ENCODE peak calls at places on chromosome 20, in nine cellular contexts. Z is NB4, L is K562, B is adrenal gland, R is body of pancreas, W is GM12892, K is uterus, X is A549, Y is transverse colon. I is an unnamed sample.

GRCh38 chr20:9903048-9903651 is 64.3 kb upstream of the PAK5 start:
- DNase-seq in B (no peak), Y (no peak), W (no peak), L (peak; percentile 0), Z (peak; percentile 23), X (peak; percentile 18), K (no peak), R (no peak), I (peak; percentile 1)

GRCh38 chr20:45911486-45912343 is at the start of gene PLTP:
- DNase-seq in X (no peak), Z (peak; percentile 81), Y (peak; percentile 60), B (peak; percentile 75), L (peak; percentile 48), W (no peak), K (peak; percentile 83), R (peak; percentile 75), I (peak; percentile 69)

GRCh38 chr20:49712918-49713778 is 530 bp downstream of the B4GALT5 start:
- DNase-seq in X (peak; percentile 27), Z (peak; percentile 82), Y (peak; percentile 48), W (no peak), K (peak; percentile 41), R (peak; percentile 56), B (peak; percentile 54), L (peak; percentile 49), I (peak; percentile 55)

GRCh38 chr20:45390931-45391330 is 12.8 kb upstream of the TP53TG5 start:
- DNase-seq in X (no peak), Z (no peak), B (no peak), W (no peak), R (no peak), Y (no peak), L (no peak), K (no peak), I (no peak)

GRCh38 chr20:51428451-51429143 is 113.9 kb downstream of the NFATC2 start:
- DNase-seq in Y (peak; percentile 33), X (no peak), L (peak; percentile 9), R (peak; percentile 64), Z (no peak), W (no peak), K (peak; percentile 47), B (no peak), I (no peak)

GRCh38 chr20:57266251-57267157 is at the start of gene BMP7:
- DNase-seq in K (no peak), L (no peak), X (no peak), B (no peak), Y (no peak), W (no peak), R (peak; percentile 31), Z (no peak), I (no peak)

GRCh38 chr20:63580796-63581461 is 6.9 kb upstream of the HELZ2 start:
- DNase-seq in L (peak; percentile 68), W (peak; percentile 66), K (peak; percentile 19), R (peak; percentile 44), B (no peak), X (peak; percentile 42), Y (peak; percentile 50), Z (peak; percentile 64), I (no peak)

GRCh38 chr20:38649275-38649891 is 47.8 kb downstream of the ARHGAP40 start:
- DNase-seq in K (no peak), Z (peak; percentile 49), B (no peak), L (peak; percentile 71), W (no peak), Y (no peak), X (no peak), R (no peak), I (peak; percentile 23)

GRCh38 chr20:46131396-46131795 is 13.3 kb downstream of the CD40 start:
- DNase-seq in L (no peak), R (no peak), X (no peak), Y (no peak), B (no peak), W (no peak), Z (no peak), K (no peak), I (no peak)

GRCh38 chr20:51128198-51128597 is 105.3 kb upstream of the KCNG1 start:
- DNase-seq in B (no peak), W (no peak), Y (no peak), R (no peak), K (no peak), L (no peak), Z (no peak), X (no peak), I (no peak)

GRCh38 chr20:41424546-41424945 is 57.9 kb upstream of the EMILIN3 start:
- DNase-seq in K (no peak), X (no peak), Z (no peak), B (no peak), Y (no peak), R (no peak), L (no peak), W (no peak), I (peak; percentile 63)

GRCh38 chr20:43666376-43667328 is at the start of gene MYBL2:
- DNase-seq in W (peak; percentile 74), Y (peak; percentile 67), Z (peak; percentile 86), R (peak; percentile 56), X (peak; percentile 36), B (peak; percentile 40), K (peak; percentile 15), L (peak; percentile 87), I (peak; percentile 93)

GRCh38 chr20:22583773-22584629 is at the start of gene FOXA2:
- DNase-seq in L (peak; percentile 37), W (no peak), B (no peak), X (peak; percentile 75), Y (peak; percentile 79), R (peak; percentile 93), K (no peak), Z (no peak), I (no peak)
- TF ChIP-seq POLR2A in L (no peak), W (no peak), B (no peak), X (peak; percentile 72), Y (no peak), R (peak; percentile 97), K (no peak), Z (no peak), I (no peak)

GRCh38 chr20:11716239-11716944 is 201.3 kb upstream of the BTBD3 start:
- DNase-seq in B (no peak), W (no peak), K (no peak), R (no peak), Z (peak; percentile 84), X (peak; percentile 38), L (peak; percentile 1), Y (no peak), I (peak; percentile 46)
- TF ChIP-seq POLR2A in B (no peak), W (no peak), K (no peak), R (no peak), Z (no peak), X (no peak), L (no peak), Y (no peak), I (no peak)

DNA sequence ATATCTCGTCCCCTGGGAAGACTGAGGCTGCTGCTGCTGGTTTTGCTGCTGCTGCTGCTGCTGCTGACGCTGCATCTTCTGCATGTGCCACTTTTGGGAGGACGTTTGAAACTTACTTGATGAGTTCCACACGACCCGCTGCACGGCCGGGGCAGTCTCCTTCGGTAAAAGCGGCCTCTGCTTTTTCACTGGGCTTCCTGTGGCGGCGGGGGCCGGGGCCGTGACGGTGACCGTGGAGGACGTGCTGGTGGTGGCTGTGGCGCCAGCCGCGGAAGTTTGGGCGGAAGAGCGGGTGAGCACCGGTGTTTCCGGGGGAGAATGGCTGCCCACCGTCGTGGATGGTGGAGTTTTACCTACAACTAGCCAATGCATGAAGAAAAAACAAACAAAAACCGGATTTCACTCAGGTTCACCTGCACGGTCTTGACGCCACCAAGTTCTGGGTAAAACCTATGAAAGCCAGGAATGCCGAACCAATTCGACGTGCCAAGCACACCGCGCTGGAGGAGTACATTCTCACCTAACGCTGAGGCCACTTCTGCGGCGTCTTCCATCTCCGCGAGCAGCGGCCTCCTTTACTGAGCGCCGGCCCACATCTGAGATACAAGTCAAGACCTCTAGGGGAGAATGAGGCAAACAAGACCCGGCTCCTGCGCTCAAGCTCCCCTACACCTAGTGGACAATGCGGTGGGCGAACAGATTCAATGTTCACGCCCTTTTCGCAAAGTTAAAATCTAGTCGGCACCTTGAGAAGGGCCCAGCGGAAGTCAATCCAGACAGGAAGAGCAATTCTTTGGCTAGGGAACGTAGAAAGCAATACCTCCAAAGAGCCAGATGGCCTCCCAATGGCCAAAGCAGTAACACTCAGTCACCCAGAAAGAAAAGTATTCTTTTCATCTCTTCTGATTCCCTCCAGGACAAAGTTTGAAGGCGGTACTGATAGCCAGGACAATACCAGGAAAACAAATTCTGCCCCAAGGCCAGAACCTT is 117.4 kb downstream of the ZMYND8 start:
- DNase-seq in Z (no peak), Y (no peak), B (no peak), R (no peak), X (no peak), K (no peak), L (no peak), W (no peak), I (no peak)
- TF ChIP-seq POLR2A in Z (no peak), Y (no peak), B (no peak), R (no peak), X (no peak), K (no peak), L (no peak), W (no peak), I (no peak)

GRCh38 chr20:31496761-31497295 is 17.4 kb upstream of the HM13 start:
- DNase-seq in K (peak; percentile 76), X (no peak), B (peak; percentile 47), R (peak; percentile 47), W (no peak), Y (peak; percentile 22), Z (no peak), L (no peak), I (no peak)
- TF ChIP-seq POLR2A in K (no peak), X (no peak), B (no peak), R (no peak), W (no peak), Y (no peak), Z (no peak), L (no peak), I (no peak)

GRCh38 chr20:59253779-59254319 is 46.6 kb upstream of the EDN3 start:
- DNase-seq in Y (peak; percentile 12), Z (peak; percentile 95), L (no peak), B (no peak), X (no peak), W (no peak), R (no peak), K (no peak), I (no peak)

GRCh38 chr20:59253325-59253724 is 47.1 kb upstream of the EDN3 start:
- DNase-seq in X (no peak), Y (no peak), Z (peak; percentile 90), B (no peak), R (no peak), K (no peak), L (no peak), W (no peak), I (no peak)

GRCh38 chr20:59255256-59255655 is 45.2 kb upstream of the EDN3 start:
- DNase-seq in W (no peak), X (no peak), Y (no peak), B (no peak), K (no peak), L (no peak), R (no peak), Z (peak; percentile 79), I (no peak)

DNA sequence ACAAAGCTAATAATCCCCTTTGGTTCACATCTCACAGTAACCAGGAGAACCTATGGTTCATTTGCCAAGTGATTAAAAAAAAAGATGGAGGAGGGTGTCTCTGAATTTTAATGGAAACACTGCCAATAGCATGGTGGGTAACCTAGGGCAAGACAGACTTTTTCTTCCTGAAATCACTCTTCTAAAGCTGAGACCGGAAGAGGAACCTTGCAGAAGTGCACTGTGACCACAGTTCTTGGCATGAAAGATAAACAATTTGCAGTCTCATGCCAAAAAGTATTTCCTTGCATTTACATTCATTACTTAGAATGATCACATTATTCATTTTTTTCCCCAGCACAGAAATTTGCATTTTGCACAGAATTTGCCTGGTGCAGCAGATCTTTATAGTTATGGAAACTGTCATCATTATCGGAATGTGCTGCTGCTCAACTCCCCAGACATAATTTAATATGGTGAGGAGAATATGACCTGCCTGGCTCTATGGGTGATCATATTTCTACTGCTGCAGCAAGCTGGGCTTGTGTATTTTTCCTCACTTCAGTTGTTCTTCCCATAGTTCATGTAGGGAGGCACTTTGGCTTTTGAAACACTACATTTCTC is 42.2 kb upstream of the EDN3 start:
- DNase-seq in L (no peak), Y (no peak), B (no peak), R (no peak), W (no peak), K (no peak), Z (peak; percentile 89), X (no peak), I (no peak)
- TF ChIP-seq POLR2A in L (no peak), Y (no peak), B (no peak), R (no peak), W (no peak), K (no peak), Z (no peak), X (no peak), I (no peak)

I was measured in erythroblast.